ENCODE peak calls at places on chromosomes 6 and 20, in eight cellular contexts. S, R, J, E, L, Q, H and T are unnamed samples.

GRCh38 chr6:43940071-43940392 is 170.0 kb downstream of the VEGFA start:
- DNase-seq in S (no peak), R (no peak), L (no peak), E (no peak), H (peak), Q (no peak), J (no peak), T (no peak)

GRCh38 chr6:31576897-31577341 is 1.6 kb downstream of the TNF start:
- DNase-seq in H (no peak), L (no peak), E (no peak), Q (peak), J (no peak), S (no peak), R (no peak), T (no peak)

GRCh38 chr6:128740951-128741350 is 142.0 kb upstream of the LAMA2 start:
- DNase-seq in S (no peak), E (no peak), R (no peak), H (no peak), J (no peak), L (no peak), Q (no peak), T (no peak)

GRCh38 chr6:168355716-168356522 is 36.3 kb upstream of the DACT2 start:
- DNase-seq in J (peak), L (peak), S (no peak), R (no peak), Q (no peak), H (peak), E (no peak), T (peak)

GRCh38 chr20:25054133-25054820 is 3.7 kb downstream of the ACSS1 start:
- DNase-seq in J (peak), Q (no peak), E (no peak), S (no peak), L (no peak), H (no peak), R (no peak), T (peak)

GRCh38 chr6:159125977-159126376 is 43.2 kb upstream of the FNDC1 start:
- DNase-seq in J (no peak), R (no peak), E (no peak), H (peak), Q (no peak), L (peak), S (no peak), T (no peak)

GRCh38 chr6:10759312-10759839 is 11.8 kb downstream of the TMEM14B start:
- DNase-seq in H (no peak), Q (no peak), E (peak), J (no peak), L (no peak), R (peak), S (no peak), T (no peak)

GRCh38 chr6:56046576-56046975 is 171.2 kb upstream of the BMP5 start:
- DNase-seq in J (peak), S (no peak), Q (no peak), R (no peak), E (peak), L (no peak), H (peak), T (no peak)

GRCh38 chr6:128725271-128726233 is 157.4 kb upstream of the LAMA2 start:
- DNase-seq in E (peak), S (no peak), J (no peak), R (no peak), L (peak), Q (no peak), H (peak), T (no peak)

GRCh38 chr6:105402090-105402980 is 547 bp downstream of the PREP start:
- DNase-seq in J (peak), L (no peak), S (peak), R (no peak), E (peak), H (peak), Q (peak), T (peak)

GRCh38 chr6:21104288-21104687 is 489.3 kb upstream of the SOX4 start:
- DNase-seq in J (no peak), E (no peak), R (no peak), L (no peak), S (no peak), Q (no peak), H (no peak), T (no peak)

GRCh38 chr6:71965404-71965803 is 79.1 kb downstream of the RIMS1 start:
- DNase-seq in S (no peak), J (no peak), R (no peak), E (no peak), Q (no peak), H (no peak), L (no peak), T (no peak)

GRCh38 chr6:75101896-75102680 is 103.8 kb downstream of the COL12A1 start:
- DNase-seq in J (no peak), R (peak), E (peak), Q (no peak), S (no peak), H (no peak), L (no peak), T (no peak)

GRCh38 chr6:89045585-89045984 is 35.0 kb upstream of the PNRC1 start:
- DNase-seq in J (no peak), R (no peak), L (no peak), S (no peak), Q (no peak), E (peak), H (no peak), T (no peak)

GRCh38 chr6:154938245-154938583 is 56.9 kb upstream of the TIAM2 start:
- DNase-seq in J (peak), H (no peak), L (no peak), Q (no peak), R (no peak), E (no peak), S (no peak), T (no peak)

GRCh38 chr6:117174835-117175360 is 90.5 kb upstream of the VGLL2 start:
- DNase-seq in J (no peak), R (no peak), H (no peak), S (no peak), E (no peak), L (no peak), Q (no peak), T (no peak)

GRCh38 chr6:117328005-117328389 is 62.6 kb downstream of the VGLL2 start:
- DNase-seq in R (no peak), Q (no peak), S (no peak), E (no peak), L (no peak), H (no peak), J (no peak), T (no peak)

GRCh38 chr20:3753098-3753497 is 14.5 kb downstream of the ADISSP start:
- DNase-seq in J (no peak), R (peak), E (peak), S (no peak), Q (peak), H (peak), L (peak), T (peak)

GRCh38 chr6:80637312-80637711 is 530.8 kb downstream of the BCKDHB start:
- DNase-seq in Q (no peak), H (no peak), L (no peak), S (no peak), E (peak), R (no peak), J (no peak), T (no peak)

GRCh38 chr20:53276143-53276542 is 304.0 kb downstream of the TSHZ2 start:
- DNase-seq in L (no peak), J (no peak), R (no peak), E (no peak), H (peak), Q (no peak), S (no peak), T (no peak)

GRCh38 chr6:168272379-168273011 is 47.1 kb downstream of the DACT2 start:
- DNase-seq in R (no peak), S (no peak), L (no peak), J (no peak), Q (no peak), H (no peak), E (no peak), T (no peak)

GRCh38 chr6:166488701-166489100 is 97.8 kb downstream of the RAMACL start:
- DNase-seq in E (no peak), R (no peak), L (no peak), J (no peak), H (no peak), Q (no peak), S (no peak), T (no peak)

GRCh38 chr20:46400253-46400652 is 6.2 kb downstream of the ELMO2 start:
- DNase-seq in L (no peak), S (no peak), E (peak), J (no peak), R (peak), Q (no peak), H (peak), T (no peak)